ENCODE peak calls at places on chromosome 3, in nine cellular contexts. One of them, this sample, is unnamed.

GRCh38 chr3:58482917-58483636 is 8.8 kb upstream of the KCTD6 start:
- DNase-seq in HFF-Myc: no peak
- DNase-seq in Panc1: no peak
- DNase-seq in SK-N-SH: peak; percentile 41
- DNase-seq in BJ: no peak
- DNase-seq in colonic mucosa: no peak
- DNase-seq in AG04449: no peak
- DNase-seq in AG04450: no peak
- DNase-seq in ovary: no peak
- DNase-seq in this sample: no peak

GRCh38 chr3:80395023-80395422 is 627.2 kb upstream of the ROBO1 start:
- DNase-seq in AG04450: no peak
- DNase-seq in Panc1: no peak
- DNase-seq in ovary: no peak
- DNase-seq in SK-N-SH: no peak
- DNase-seq in colonic mucosa: no peak
- DNase-seq in HFF-Myc: no peak
- DNase-seq in AG04449: no peak
- DNase-seq in BJ: no peak
- DNase-seq in this sample: no peak

GRCh38 chr3:136979684-136980083 is 21.9 kb downstream of the IL20RB start:
- DNase-seq in Panc1: no peak
- DNase-seq in colonic mucosa: no peak
- DNase-seq in AG04450: no peak
- DNase-seq in BJ: no peak
- DNase-seq in ovary: no peak
- DNase-seq in AG04449: no peak
- DNase-seq in SK-N-SH: no peak
- DNase-seq in HFF-Myc: no peak
- DNase-seq in this sample: no peak

GRCh38 chr3:194325424-194326165 is 25.5 kb downstream of the CPN2 start:
- DNase-seq in Panc1: no peak
- DNase-seq in HFF-Myc: no peak
- DNase-seq in AG04449: no peak
- DNase-seq in SK-N-SH: peak; percentile 75
- DNase-seq in BJ: no peak
- DNase-seq in colonic mucosa: no peak
- DNase-seq in ovary: no peak
- DNase-seq in AG04450: no peak
- DNase-seq in this sample: no peak

GRCh38 chr3:107061466-107061865 is 315.8 kb upstream of the CCDC54 start:
- DNase-seq in AG04450: no peak
- DNase-seq in Panc1: no peak
- DNase-seq in ovary: no peak
- DNase-seq in colonic mucosa: no peak
- DNase-seq in AG04449: no peak
- DNase-seq in HFF-Myc: no peak
- DNase-seq in BJ: no peak
- DNase-seq in SK-N-SH: no peak
- DNase-seq in this sample: no peak

GRCh38 chr3:109729111-109729510 is 391.8 kb upstream of the DPPA4 start:
- DNase-seq in AG04450: no peak
- DNase-seq in SK-N-SH: no peak
- DNase-seq in colonic mucosa: no peak
- DNase-seq in ovary: no peak
- DNase-seq in HFF-Myc: no peak
- DNase-seq in Panc1: no peak
- DNase-seq in BJ: no peak
- DNase-seq in AG04449: no peak
- DNase-seq in this sample: no peak

GRCh38 chr3:88005066-88005465 is 53.7 kb downstream of the CGGBP1 start:
- DNase-seq in AG04450: no peak
- DNase-seq in SK-N-SH: no peak
- DNase-seq in HFF-Myc: peak; percentile 4
- DNase-seq in colonic mucosa: no peak
- DNase-seq in ovary: no peak
- DNase-seq in BJ: peak; percentile 1
- DNase-seq in AG04449: peak; percentile 14
- DNase-seq in Panc1: no peak
- DNase-seq in this sample: no peak

GRCh38 chr3:80099559-80099958 is 331.8 kb upstream of the ROBO1 start:
- DNase-seq in Panc1: no peak
- DNase-seq in colonic mucosa: no peak
- DNase-seq in ovary: no peak
- DNase-seq in AG04450: no peak
- DNase-seq in SK-N-SH: no peak
- DNase-seq in AG04449: no peak
- DNase-seq in BJ: no peak
- DNase-seq in HFF-Myc: no peak
- DNase-seq in this sample: no peak

GRCh38 chr3:157502916-157503620 is at the start of gene VEPH1:
- DNase-seq in BJ: no peak
- DNase-seq in AG04449: no peak
- DNase-seq in HFF-Myc: no peak
- DNase-seq in ovary: no peak
- DNase-seq in colonic mucosa: peak; percentile 39
- DNase-seq in AG04450: peak; percentile 26
- DNase-seq in Panc1: no peak
- DNase-seq in SK-N-SH: peak; percentile 10
- DNase-seq in this sample: no peak

GRCh38 chr3:13543251-13543650 is 5.7 kb upstream of the FBLN2 start:
- DNase-seq in SK-N-SH: no peak
- DNase-seq in BJ: peak; percentile 88
- DNase-seq in HFF-Myc: no peak
- DNase-seq in AG04450: peak; percentile 30
- DNase-seq in ovary: no peak
- DNase-seq in Panc1: no peak
- DNase-seq in AG04449: no peak
- DNase-seq in colonic mucosa: peak; percentile 40
- DNase-seq in this sample: peak; percentile 84

GRCh38 chr3:64216706-64217105 is 8.6 kb downstream of the PRICKLE2 start:
- DNase-seq in AG04449: no peak
- DNase-seq in Panc1: no peak
- DNase-seq in colonic mucosa: no peak
- DNase-seq in ovary: no peak
- DNase-seq in HFF-Myc: no peak
- DNase-seq in SK-N-SH: no peak
- DNase-seq in BJ: no peak
- DNase-seq in AG04450: no peak
- DNase-seq in this sample: no peak

GRCh38 chr3:143731304-143731703 is 117.0 kb downstream of the SLC9A9 start:
- DNase-seq in HFF-Myc: no peak
- DNase-seq in SK-N-SH: no peak
- DNase-seq in AG04449: no peak
- DNase-seq in colonic mucosa: no peak
- DNase-seq in ovary: no peak
- DNase-seq in BJ: no peak
- DNase-seq in AG04450: no peak
- DNase-seq in Panc1: no peak
- DNase-seq in this sample: no peak

DNA sequence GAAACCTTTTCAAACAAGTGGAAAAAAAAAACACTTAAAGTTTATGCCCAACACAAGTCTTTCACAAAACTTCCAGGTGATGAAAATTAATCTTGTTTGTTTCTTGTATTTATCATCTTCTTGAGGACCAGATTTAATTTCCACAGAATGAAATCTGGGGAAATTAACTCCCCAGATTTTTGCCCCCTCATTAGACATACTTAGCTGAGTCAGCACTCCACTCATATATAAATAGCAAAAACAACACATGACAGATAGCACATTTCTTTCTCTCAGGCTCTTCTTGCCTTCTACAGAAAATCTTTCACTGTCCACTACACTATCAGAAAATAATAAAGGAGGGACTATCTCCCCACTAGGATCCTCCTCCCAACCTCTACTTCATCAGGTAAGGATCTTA is 847.4 kb downstream of the TUSC7 start:
- DNase-seq in AG04450: no peak
- DNase-seq in SK-N-SH: no peak
- DNase-seq in BJ: no peak
- DNase-seq in HFF-Myc: no peak
- DNase-seq in Panc1: no peak
- DNase-seq in AG04449: no peak
- DNase-seq in ovary: no peak
- DNase-seq in colonic mucosa: no peak
- DNase-seq in this sample: no peak
- H3K4me3 ChIP-seq in AG04450: no peak overlapping the region
- H3K4me3 ChIP-seq in SK-N-SH: no peak overlapping the region
- H3K4me3 ChIP-seq in BJ: no peak overlapping the region
- H3K4me3 ChIP-seq in HFF-Myc: no peak overlapping the region
- H3K4me3 ChIP-seq in Panc1: no peak overlapping the region
- H3K4me3 ChIP-seq in AG04449: no peak overlapping the region
- H3K4me3 ChIP-seq in ovary: no peak overlapping the region
- H3K4me3 ChIP-seq in colonic mucosa: no peak overlapping the region
- H3K4me3 ChIP-seq in this sample: no peak overlapping the region

DNA sequence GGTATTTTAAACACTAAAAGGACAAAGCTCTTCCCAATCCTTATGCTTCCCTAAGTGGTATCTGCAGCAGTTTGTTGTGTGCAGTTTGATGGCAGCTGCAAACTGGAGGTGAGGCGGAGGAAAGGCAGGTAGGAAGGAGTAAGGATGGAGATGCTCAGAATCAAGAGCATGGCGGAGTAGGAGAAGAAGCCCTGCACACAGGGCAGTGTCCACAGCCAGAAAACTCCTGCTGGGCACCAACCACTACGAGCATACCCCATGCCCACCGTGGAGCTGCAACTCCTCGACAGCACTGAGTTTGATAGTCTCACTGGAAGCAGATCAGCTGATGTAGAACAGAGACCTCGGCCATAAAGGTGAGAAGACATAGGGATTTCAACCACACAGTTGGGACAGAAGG is 30.3 kb upstream of the ESYT3 start:
- DNase-seq in HFF-Myc: no peak
- DNase-seq in BJ: no peak
- DNase-seq in Panc1: no peak
- DNase-seq in SK-N-SH: no peak
- DNase-seq in ovary: no peak
- DNase-seq in colonic mucosa: no peak
- DNase-seq in AG04449: no peak
- DNase-seq in AG04450: no peak
- DNase-seq in this sample: no peak
- TF ChIP-seq CTCF in HFF-Myc: no peak
- TF ChIP-seq CTCF in BJ: no peak
- TF ChIP-seq CTCF in Panc1: no peak
- TF ChIP-seq CTCF in SK-N-SH: no peak
- TF ChIP-seq CTCF in ovary: no peak
- TF ChIP-seq CTCF in colonic mucosa: no peak
- TF ChIP-seq CTCF in AG04449: no peak
- TF ChIP-seq CTCF in AG04450: no peak
- TF ChIP-seq CTCF in this sample: no peak

DNA sequence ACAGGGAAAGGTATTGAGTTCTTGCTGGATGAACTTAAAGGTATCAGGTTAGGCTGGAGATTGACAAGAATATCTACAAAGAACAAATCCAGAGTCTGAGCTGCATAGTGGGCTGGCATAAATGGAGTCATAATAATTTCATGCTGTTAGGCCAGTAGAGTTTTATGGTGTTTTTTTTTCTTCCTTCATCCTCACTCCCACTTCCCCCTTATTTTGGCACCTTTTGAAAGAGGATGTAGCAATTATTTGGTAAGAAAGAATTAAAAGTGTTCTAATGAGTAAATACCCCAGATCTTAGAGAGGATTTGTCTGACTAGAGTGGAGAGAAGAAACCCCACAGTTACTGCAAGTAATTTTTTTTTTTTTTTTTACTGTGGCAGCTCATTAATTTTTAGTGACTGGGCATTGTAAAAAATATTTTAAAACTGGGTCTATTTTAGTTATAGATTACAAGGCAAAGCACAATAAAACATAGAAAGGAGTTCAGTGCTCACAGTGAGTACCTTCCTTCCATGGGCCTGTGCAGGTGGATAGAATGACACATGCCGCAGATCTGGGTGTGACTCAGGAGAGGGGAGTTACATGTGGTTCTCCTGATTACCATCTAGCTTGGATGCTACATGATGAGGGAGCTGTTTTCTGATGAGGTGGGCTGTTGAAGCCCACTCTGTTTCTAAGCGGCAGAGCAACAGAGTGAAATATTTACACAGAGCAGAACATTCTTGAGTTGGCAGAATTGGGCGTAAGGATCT is 5.2 kb downstream of the EDEM1 start:
- DNase-seq in SK-N-SH: no peak
- DNase-seq in AG04450: no peak
- DNase-seq in Panc1: no peak
- DNase-seq in HFF-Myc: no peak
- DNase-seq in BJ: no peak
- DNase-seq in colonic mucosa: no peak
- DNase-seq in AG04449: no peak
- DNase-seq in ovary: no peak
- DNase-seq in this sample: no peak
- H3K4me3 ChIP-seq in SK-N-SH: no peak overlapping the region
- H3K4me3 ChIP-seq in AG04450: no peak overlapping the region
- H3K4me3 ChIP-seq in Panc1: no peak overlapping the region
- H3K4me3 ChIP-seq in HFF-Myc: no peak overlapping the region
- H3K4me3 ChIP-seq in BJ: no peak overlapping the region
- H3K4me3 ChIP-seq in colonic mucosa: no peak overlapping the region
- H3K4me3 ChIP-seq in AG04449: no peak overlapping the region
- H3K4me3 ChIP-seq in ovary: no peak overlapping the region
- H3K4me3 ChIP-seq in this sample: no peak overlapping the region

GRCh38 chr3:193040836-193041672 is 123.4 kb upstream of the MB21D2 start:
- DNase-seq in AG04450: peak; percentile 13
- DNase-seq in Panc1: peak; percentile 13
- DNase-seq in ovary: no peak
- DNase-seq in HFF-Myc: no peak
- DNase-seq in BJ: no peak
- DNase-seq in colonic mucosa: no peak
- DNase-seq in SK-N-SH: peak; percentile 48
- DNase-seq in AG04449: no peak
- DNase-seq in this sample: peak; percentile 35
- TF ChIP-seq CTCF in AG04450: peak; percentile 59
- TF ChIP-seq CTCF in Panc1: peak; percentile 70
- TF ChIP-seq CTCF in ovary: peak; percentile 42
- TF ChIP-seq CTCF in HFF-Myc: peak; percentile 21
- TF ChIP-seq CTCF in BJ: peak; percentile 52
- TF ChIP-seq CTCF in colonic mucosa: peak; percentile 21
- TF ChIP-seq CTCF in SK-N-SH: peak; percentile 73
- TF ChIP-seq CTCF in AG04449: peak; percentile 31
- TF ChIP-seq CTCF in this sample: peak; percentile 57

GRCh38 chr3:132713977-132714727 is 8.1 kb downstream of the NPHP3 start:
- DNase-seq in HFF-Myc: no peak
- DNase-seq in ovary: no peak
- DNase-seq in BJ: no peak
- DNase-seq in AG04450: no peak
- DNase-seq in AG04449: no peak
- DNase-seq in Panc1: no peak
- DNase-seq in SK-N-SH: no peak
- DNase-seq in colonic mucosa: peak; percentile 51
- DNase-seq in this sample: no peak

GRCh38 chr3:132710311-132710710 is 11.9 kb downstream of the NPHP3 start:
- DNase-seq in AG04449: no peak
- DNase-seq in Panc1: no peak
- DNase-seq in BJ: no peak
- DNase-seq in HFF-Myc: no peak
- DNase-seq in ovary: no peak
- DNase-seq in SK-N-SH: no peak
- DNase-seq in AG04450: no peak
- DNase-seq in colonic mucosa: no peak
- DNase-seq in this sample: no peak

GRCh38 chr3:132709761-132710160 is 12.4 kb downstream of the NPHP3 start:
- DNase-seq in AG04449: no peak
- DNase-seq in ovary: no peak
- DNase-seq in HFF-Myc: no peak
- DNase-seq in Panc1: no peak
- DNase-seq in SK-N-SH: no peak
- DNase-seq in AG04450: no peak
- DNase-seq in BJ: no peak
- DNase-seq in colonic mucosa: no peak
- DNase-seq in this sample: no peak
- H3K4me3 ChIP-seq in AG04449: no peak overlapping the region
- H3K4me3 ChIP-seq in ovary: no peak overlapping the region
- H3K4me3 ChIP-seq in HFF-Myc: no peak overlapping the region
- H3K4me3 ChIP-seq in Panc1: no peak overlapping the region
- H3K4me3 ChIP-seq in SK-N-SH: no peak overlapping the region
- H3K4me3 ChIP-seq in AG04450: no peak overlapping the region
- H3K4me3 ChIP-seq in BJ: no peak overlapping the region
- H3K4me3 ChIP-seq in colonic mucosa: no peak overlapping the region
- H3K4me3 ChIP-seq in this sample: no peak overlapping the region

This sample was measured in AG09309.